ENCODE peak calls at places on chromosomes 1 and 21, in six cellular contexts. M is bronchial epithelial cell, E is neural crest cell, W is Caco-2, P is sigmoid colon, J is AG04450. G is an unnamed sample.

GRCh38 chr1:45246760-45247159 is 40.4 kb upstream of the ZSWIM5 start:
- DNase-seq in P (no peak), W (no peak), E (no peak), J (peak), M (peak), G (no peak)

GRCh38 chr1:210373878-210374599 is 45.3 kb downstream of the HHAT start:
- DNase-seq in E (peak), J (peak), P (peak), W (peak), M (peak), G (peak)

GRCh38 chr1:202143011-202143767 is 1.3 kb downstream of the ARL8A start:
- DNase-seq in M (no peak), P (peak), J (no peak), E (no peak), W (peak), G (no peak)

GRCh38 chr1:13469343-13469742 is 44.5 kb downstream of the LRRC38 start:
- DNase-seq in P (no peak), J (no peak), W (peak), M (peak), E (peak), G (no peak)

GRCh38 chr1:81702903-81703302 is 97.8 kb upstream of the ADGRL2 start:
- DNase-seq in J (peak), E (no peak), M (peak), W (no peak), P (no peak), G (no peak)

GRCh38 chr1:77546890-77547289 is 135.6 kb downstream of the ZZZ3 start:
- DNase-seq in P (no peak), E (no peak), W (no peak), M (no peak), J (no peak), G (no peak)

GRCh38 chr1:97849350-97850339 is 71.2 kb downstream of the DPYD start:
- DNase-seq in J (peak), W (no peak), M (peak), P (no peak), E (no peak), G (no peak)

GRCh38 chr1:54803761-54804470 is 2.8 kb upstream of the TTC22 start:
- DNase-seq in E (no peak), M (no peak), W (no peak), J (no peak), P (peak), G (no peak)

GRCh38 chr1:25080294-25081209 is 150.5 kb upstream of the RUNX3 start:
- DNase-seq in P (peak), M (peak), E (no peak), W (no peak), J (no peak), G (no peak)

GRCh38 chr21:44521301-44521927 is 18.6 kb downstream of the KRTAP10-1 start:
- DNase-seq in E (no peak), W (no peak), P (peak), J (no peak), M (no peak), G (no peak)

GRCh38 chr1:3564921-3565831 is 46.1 kb downstream of the MEGF6 start:
- DNase-seq in W (peak), E (peak), J (no peak), P (no peak), M (no peak), G (peak)

GRCh38 chr1:96365076-96365475 is 356.5 kb upstream of the PTBP2 start:
- DNase-seq in P (no peak), M (no peak), W (no peak), J (no peak), E (no peak), G (no peak)

GRCh38 chr1:113094506-113094905 is 21.5 kb downstream of the LRIG2 start:
- DNase-seq in M (no peak), J (no peak), W (no peak), E (no peak), P (no peak), G (no peak)

GRCh38 chr1:33454646-33455282 is 17.7 kb upstream of the ZSCAN20 start:
- DNase-seq in J (no peak), M (no peak), W (no peak), E (no peak), P (no peak), G (no peak)

GRCh38 chr1:227234998-227235405 is 83.3 kb downstream of the CDC42BPA start:
- DNase-seq in E (peak), J (peak), M (peak), W (peak), P (no peak), G (no peak)

DNA sequence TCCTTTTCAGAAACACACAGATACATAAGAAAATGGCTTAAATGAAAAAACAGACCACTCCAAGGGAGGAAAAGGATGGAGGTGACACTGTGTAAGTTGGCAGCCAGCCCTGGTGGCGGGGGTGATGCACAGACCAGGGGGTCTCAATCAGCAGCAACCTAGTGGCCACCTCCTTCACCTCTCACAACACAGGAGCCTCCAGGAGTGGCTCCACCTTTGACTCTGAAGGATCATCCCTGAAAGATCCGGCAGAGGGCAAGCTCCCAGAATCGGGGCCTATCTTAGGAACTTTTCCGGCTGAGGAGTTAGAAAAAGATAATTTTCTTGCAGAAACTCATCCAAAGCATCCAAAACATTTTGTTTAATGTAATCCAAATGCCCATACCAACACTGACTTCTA is 51.2 kb upstream of the SMYD2 start:
- DNase-seq in E (no peak), P (no peak), J (no peak), W (no peak), M (no peak), G (no peak)
- TF ChIP-seq CTCF in E (no peak), P (no peak), J (peak), W (no peak), M (no peak), G (no peak)

DNA sequence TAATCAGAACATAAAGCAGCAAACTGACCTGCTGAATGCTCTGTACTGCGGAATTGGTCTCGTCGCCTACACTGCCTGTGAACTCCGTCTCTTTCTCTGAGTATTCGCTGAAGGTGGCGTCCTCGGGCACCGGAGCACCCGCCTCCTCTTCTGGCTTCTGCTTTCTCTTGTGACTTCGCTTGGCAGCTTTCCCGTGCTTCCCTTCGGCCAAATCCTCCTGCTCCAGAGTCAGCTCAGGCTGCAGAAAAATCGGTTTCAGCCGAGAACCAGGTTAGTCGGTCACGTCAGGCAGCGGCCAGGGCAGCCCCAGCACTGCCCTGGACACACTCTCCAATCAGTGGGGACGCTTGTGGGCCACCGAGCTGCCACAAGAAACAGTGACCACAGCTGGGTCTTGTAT is 35.8 kb upstream of the RIPK4 start:
- DNase-seq in M (no peak), J (no peak), P (peak), W (no peak), E (no peak), G (no peak)
- TF ChIP-seq CTCF in M (no peak), J (no peak), P (no peak), W (no peak), E (no peak), G (no peak)

DNA sequence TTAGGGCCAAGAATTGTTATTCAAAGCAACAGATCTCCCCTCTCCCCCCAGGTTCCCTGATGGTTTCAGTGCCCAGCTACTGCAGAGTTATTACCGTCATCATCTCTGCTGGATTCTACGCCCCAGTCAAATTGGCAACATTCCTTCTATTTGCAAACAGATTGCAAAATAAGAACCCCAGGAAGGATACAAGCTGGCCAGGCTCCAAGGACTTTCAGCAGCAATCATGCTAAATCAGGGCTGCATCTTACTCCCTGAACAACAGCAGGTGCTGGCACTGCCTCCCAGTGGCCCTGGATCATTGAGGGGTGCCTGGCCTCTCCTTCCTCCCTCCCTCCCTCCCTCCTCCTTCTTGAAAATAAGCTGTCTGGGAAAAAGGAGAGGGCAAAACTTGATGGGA is 521.6 kb upstream of the BEND5 start:
- DNase-seq in M (no peak), P (no peak), J (no peak), E (no peak), W (no peak), G (no peak)
- TF ChIP-seq CTCF in M (no peak), P (no peak), J (no peak), E (no peak), W (no peak), G (no peak)

DNA sequence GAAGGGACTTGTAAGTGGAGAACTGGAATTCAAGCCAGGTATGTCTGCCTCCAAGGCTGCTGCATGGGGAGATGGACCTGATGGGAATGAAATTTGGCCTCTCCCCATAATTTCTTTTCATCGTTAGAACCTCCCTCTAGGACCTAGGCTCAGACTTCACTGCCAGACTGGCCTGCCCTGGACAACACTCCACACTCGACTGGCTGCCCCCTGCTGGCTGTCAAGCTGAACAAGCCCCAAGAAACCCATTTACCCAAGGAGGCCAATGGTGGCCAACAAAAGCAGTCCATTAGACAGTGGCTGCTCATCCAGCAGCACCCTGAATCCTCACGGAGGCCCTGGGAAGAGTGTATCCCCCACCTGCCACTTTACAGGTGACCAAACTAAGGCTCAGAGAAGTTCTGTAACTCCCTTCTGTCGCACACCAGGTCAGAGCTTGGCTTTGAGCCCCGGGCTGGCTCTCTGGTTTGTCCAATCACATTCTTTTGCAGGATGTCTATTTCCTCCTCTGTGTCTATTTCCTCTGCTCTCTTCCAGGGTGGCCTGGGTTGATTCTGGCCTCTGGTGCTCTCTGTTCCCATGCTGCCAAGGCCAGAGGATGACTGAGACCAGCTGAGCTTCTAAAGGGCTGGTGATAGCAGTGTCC is 3.8 kb downstream of the RNF186 start:
- DNase-seq in J (no peak), P (no peak), M (peak), E (peak), W (peak), G (no peak)
- TF ChIP-seq CTCF in J (peak), P (peak), M (peak), E (peak), W (peak), G (peak)

DNA sequence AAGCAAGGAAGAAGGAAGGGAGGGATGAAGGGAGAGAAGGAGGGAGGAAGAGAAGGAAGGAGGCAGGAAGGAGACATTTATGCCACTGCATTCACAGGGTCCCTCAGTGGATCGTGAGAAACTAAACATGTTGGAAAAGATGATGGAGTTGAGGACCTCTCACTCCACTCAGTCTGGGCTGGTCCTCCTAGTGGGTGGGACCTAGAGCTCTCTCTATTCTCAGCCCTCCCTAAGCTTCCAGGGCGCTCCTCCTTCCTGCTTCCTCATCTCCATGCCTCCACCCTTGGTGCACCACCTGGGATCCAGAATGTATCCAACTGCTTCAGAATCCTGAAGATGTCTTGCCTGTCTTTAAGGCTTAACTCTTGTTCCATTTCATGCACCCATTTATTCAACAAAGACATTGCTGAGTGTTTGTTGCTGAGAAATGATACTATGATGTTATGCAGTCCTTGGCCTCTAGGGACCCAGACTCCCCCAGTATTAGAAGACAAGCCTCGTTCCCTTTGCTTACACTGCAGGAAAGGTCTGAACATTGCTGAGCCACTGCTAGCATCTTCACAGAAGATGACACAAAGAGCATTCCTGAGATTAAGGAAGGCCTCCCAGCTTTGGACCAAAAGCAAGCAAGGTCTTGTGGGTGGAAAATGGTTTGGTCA is 88.5 kb downstream of the BEND5 start:
- DNase-seq in M (no peak), J (no peak), W (peak), E (no peak), P (no peak), G (no peak)
- TF ChIP-seq CTCF in M (peak), J (peak), W (peak), E (peak), P (no peak), G (peak)

GRCh38 chr1:153728305-153729066 is 636 bp downstream of the INTS3 start:
- DNase-seq in J (no peak), M (peak), P (peak), E (peak), W (peak), G (peak)

GRCh38 chr1:153723687-153724086 is 4.2 kb upstream of the INTS3 start:
- DNase-seq in W (no peak), E (no peak), P (no peak), J (no peak), M (no peak), G (no peak)

GRCh38 chr1:153730468-153730988 is 2.7 kb downstream of the INTS3 start:
- DNase-seq in J (no peak), M (no peak), P (no peak), E (no peak), W (no peak), G (no peak)

DNA sequence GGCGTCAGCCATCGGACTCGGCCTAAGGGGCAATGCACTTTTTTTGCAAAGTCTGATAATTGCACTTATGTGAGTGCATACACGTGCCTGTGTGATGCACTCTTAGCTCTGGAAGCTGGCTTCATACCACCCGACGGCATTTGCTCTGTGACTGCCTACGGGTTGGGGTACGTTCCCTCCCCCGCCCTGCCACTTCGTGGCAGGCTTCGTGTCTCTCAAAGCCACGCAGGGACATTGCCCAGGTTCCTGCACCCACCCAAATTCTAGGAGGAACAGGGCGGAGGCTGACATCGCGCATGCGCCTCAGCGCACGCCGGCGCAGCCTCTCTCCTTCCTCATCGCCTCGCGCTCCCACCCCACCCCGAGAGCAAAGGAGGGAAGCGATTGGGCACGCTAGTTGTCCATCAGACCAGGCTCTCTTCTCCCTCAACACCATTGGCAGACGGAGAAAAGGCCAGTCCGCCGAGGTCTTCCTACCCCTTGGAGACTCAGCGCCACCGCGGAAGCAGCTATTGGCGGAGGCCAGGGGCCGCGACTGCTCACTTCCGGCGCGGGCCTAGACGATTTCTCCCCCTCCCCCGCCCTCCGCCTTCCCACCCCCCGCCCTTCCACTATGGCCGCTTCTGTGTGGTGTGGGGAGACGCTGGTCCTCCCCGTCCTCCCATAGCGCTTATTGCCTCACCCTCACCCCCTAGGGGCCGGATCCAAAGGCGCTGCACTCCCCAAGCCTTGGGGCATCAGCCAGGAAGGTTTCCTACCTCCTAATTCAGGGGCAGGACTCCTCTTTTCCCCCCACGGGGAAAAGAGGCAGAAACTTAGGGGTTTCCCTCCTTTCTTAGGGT is at the start of gene INTS3:
- DNase-seq in W (peak), M (peak), P (peak), E (peak), J (peak), G (peak)
- TF ChIP-seq CTCF in W (no peak), M (peak), P (no peak), E (no peak), J (no peak), G (peak)

G was measured in progenitor cell of endocrine pancreas.